ENCODE peak calls at places on chromosome 5, in ten cellular contexts. F, K, T, O, C, J, A, V, S and U are unnamed samples.

GRCh38 chr5:95296291-95296690 is 11.4 kb upstream of the MCTP1 start:
- DNase-seq in A (no peak), O (no peak), S (no peak), T (no peak), C (no peak), V (no peak), F (no peak), J (no peak), K (no peak), U (no peak)

GRCh38 chr5:154783774-154784460 is 28.7 kb downstream of the LARP1 start:
- DNase-seq in J (no peak), S (no peak), K (no peak), O (no peak), A (no peak), T (no peak), F (no peak), C (no peak), V (no peak), U (no peak)

GRCh38 chr5:130337179-130337888 is 433.1 kb downstream of the CHSY3 start:
- DNase-seq in A (no peak), S (no peak), O (no peak), T (no peak), C (no peak), V (no peak), F (no peak), K (peak; percentile 27), J (no peak), U (no peak)

GRCh38 chr5:144405986-144406385 is 235.3 kb downstream of the KCTD16 start:
- DNase-seq in V (no peak), K (no peak), O (no peak), J (no peak), S (no peak), A (no peak), C (no peak), T (peak; percentile 33), F (no peak), U (no peak)

GRCh38 chr5:42908509-42909488 is 97.1 kb upstream of the SELENOP start:
- DNase-seq in C (peak; percentile 85), V (peak; percentile 84), K (peak; percentile 71), F (peak; percentile 92), S (peak; percentile 91), J (peak; percentile 96), O (peak; percentile 94), A (peak; percentile 82), T (peak; percentile 96), U (peak; percentile 27)

GRCh38 chr5:127187711-127188110 is 102.9 kb upstream of the MEGF10 start:
- DNase-seq in F (no peak), T (no peak), V (no peak), K (no peak), A (no peak), S (no peak), O (no peak), C (no peak), J (no peak), U (no peak)

GRCh38 chr5:104412649-104413240 is 850.2 kb upstream of the NUDT12 start:
- DNase-seq in S (no peak), O (no peak), V (no peak), K (peak; percentile 35), A (no peak), F (no peak), T (peak; percentile 71), C (no peak), J (no peak), U (peak; percentile 2)

GRCh38 chr5:177553671-177554429 is 513 bp downstream of the FAM193B start:
- DNase-seq in K (peak; percentile 35), V (no peak), T (peak; percentile 49), F (peak; percentile 69), A (peak; percentile 75), J (peak; percentile 88), C (peak; percentile 70), O (peak; percentile 75), S (peak; percentile 63), U (no peak)

GRCh38 chr5:14270212-14270702 is 127.1 kb downstream of the TRIO start:
- DNase-seq in T (peak; percentile 87), K (peak; percentile 43), S (no peak), F (no peak), J (no peak), V (peak; percentile 32), A (no peak), O (no peak), C (no peak), U (no peak)

GRCh38 chr5:132237670-132238069 is 10.0 kb upstream of the P4HA2 start:
- DNase-seq in O (peak; percentile 14), F (no peak), V (no peak), J (peak; percentile 1), C (no peak), A (peak; percentile 25), T (no peak), S (peak; percentile 1), K (no peak), U (no peak)

GRCh38 chr5:42520203-42520602 is 97.0 kb downstream of the GHR start:
- DNase-seq in T (no peak), V (no peak), O (no peak), K (no peak), A (no peak), C (no peak), F (no peak), S (no peak), J (no peak), U (no peak)

GRCh38 chr5:180119886-180120220 is 48.3 kb upstream of the RNF130 start:
- DNase-seq in J (peak; percentile 42), A (no peak), K (no peak), O (no peak), F (no peak), C (no peak), T (no peak), S (no peak), V (no peak), U (no peak)

GRCh38 chr5:67431191-67431590 is 234.6 kb upstream of the CD180 start:
- DNase-seq in V (no peak), C (no peak), A (no peak), K (peak; percentile 54), T (no peak), J (no peak), S (no peak), O (no peak), F (no peak), U (peak; percentile 16)

GRCh38 chr5:103587185-103587748 is 24.7 kb upstream of the NUDT12 start:
- DNase-seq in K (peak; percentile 6), J (no peak), C (no peak), F (no peak), A (no peak), V (no peak), T (peak; percentile 11), O (no peak), S (no peak), U (no peak)

GRCh38 chr5:179588166-179588565 is 35.3 kb downstream of the HNRNPH1 start:
- DNase-seq in S (no peak), O (no peak), V (no peak), J (peak; percentile 11), A (no peak), F (no peak), C (no peak), T (no peak), K (no peak), U (no peak)

GRCh38 chr5:131528682-131529081 is 106.3 kb downstream of the RAPGEF6 start:
- DNase-seq in T (no peak), J (no peak), K (no peak), F (no peak), V (no peak), A (no peak), C (no peak), S (no peak), O (no peak), U (no peak)

GRCh38 chr5:54736003-54736797 is 218.6 kb downstream of the SNX18 start:
- DNase-seq in V (no peak), S (no peak), O (no peak), A (no peak), F (no peak), T (no peak), C (no peak), J (no peak), K (no peak), U (no peak)

GRCh38 chr5:171736976-171737848 is 48.4 kb upstream of the SMIM23 start:
- DNase-seq in A (no peak), J (no peak), V (peak; percentile 42), C (peak; percentile 29), F (peak; percentile 56), O (no peak), T (no peak), K (no peak), S (no peak), U (no peak)
- H3K27ac ChIP-seq in A (no peak overlapping the region), J (no peak overlapping the region), V (no peak overlapping the region), C (no peak overlapping the region), F (no peak overlapping the region), O (no peak overlapping the region), T (no peak overlapping the region), K (no peak overlapping the region), S (no peak overlapping the region), U (no peak overlapping the region)

DNA sequence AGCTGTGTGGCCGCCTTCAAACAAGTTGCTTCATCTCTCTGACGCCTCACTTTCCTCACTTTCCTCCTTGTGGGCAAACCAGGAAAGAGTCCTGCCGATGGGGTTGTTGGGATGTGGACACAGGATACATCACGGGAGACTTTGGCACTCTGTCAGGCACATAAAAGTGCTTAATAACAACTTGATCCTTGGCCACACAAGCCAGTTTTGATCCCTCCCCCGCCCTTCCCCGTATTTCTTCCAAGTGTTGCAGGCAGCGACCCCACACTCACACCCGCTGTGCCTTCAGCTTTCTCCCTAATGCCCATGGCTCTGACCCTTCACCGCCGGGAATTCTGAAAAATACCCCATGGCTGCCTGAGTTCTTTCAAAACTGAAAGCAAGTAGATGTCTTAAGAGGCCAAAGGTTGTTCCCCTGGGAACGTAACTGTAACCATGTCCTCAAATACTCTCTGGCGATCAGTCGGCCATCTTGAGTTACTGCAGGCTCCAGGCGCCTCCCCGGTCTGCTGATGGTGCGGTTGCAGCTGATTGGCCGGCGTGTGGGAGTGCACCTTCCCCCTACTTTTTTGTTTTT is 59.8 kb downstream of the ARHGEF37 start:
- DNase-seq in O (peak; percentile 90), S (peak; percentile 81), F (no peak), A (peak; percentile 80), K (no peak), T (no peak), J (no peak), C (no peak), V (peak; percentile 27), U (no peak)
- H3K27ac ChIP-seq in O (peak overlapping the region; percentile 89), S (peak overlapping the region; percentile 90), F (peak overlapping the region; percentile 56), A (peak overlapping the region; percentile 86), K (no peak overlapping the region), T (no peak overlapping the region), J (no peak overlapping the region), C (no peak overlapping the region), V (no peak overlapping the region), U (no peak overlapping the region)

GRCh38 chr5:134547999-134548626 is 22.6 kb downstream of the JADE2 start:
- DNase-seq in S (no peak), C (no peak), F (no peak), A (no peak), T (no peak), J (no peak), V (no peak), O (no peak), K (no peak), U (no peak)
- H3K27ac ChIP-seq in S (peak overlapping the region; percentile 47), C (no peak overlapping the region), F (no peak overlapping the region), A (no peak overlapping the region), T (no peak overlapping the region), J (peak overlapping the region; percentile 59), V (no peak overlapping the region), O (no peak overlapping the region), K (no peak overlapping the region), U (no peak overlapping the region)

DNA sequence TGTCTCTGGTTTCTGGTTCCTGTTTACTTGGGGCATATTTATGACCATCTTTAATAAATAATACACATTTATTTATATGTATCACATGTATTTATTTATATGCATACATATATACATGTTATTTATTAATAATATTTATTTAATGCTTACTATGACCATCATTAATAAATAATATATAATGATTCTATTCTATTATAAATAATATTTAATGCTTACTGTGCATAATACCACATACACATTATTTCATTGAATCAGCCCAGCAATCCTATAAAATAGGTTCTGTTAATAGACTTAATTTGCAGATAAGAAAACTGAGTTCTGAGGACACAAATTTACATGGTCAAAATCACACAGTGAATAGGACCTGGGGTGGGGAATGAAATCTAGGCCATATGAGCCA is 24.2 kb downstream of the ACTBL2 start:
- DNase-seq in J (no peak), V (no peak), C (no peak), K (no peak), F (no peak), A (no peak), T (no peak), S (no peak), O (no peak), U (no peak)
- H3K27ac ChIP-seq in J (no peak overlapping the region), V (no peak overlapping the region), C (no peak overlapping the region), K (no peak overlapping the region), F (no peak overlapping the region), A (no peak overlapping the region), T (no peak overlapping the region), S (no peak overlapping the region), O (no peak overlapping the region), U (no peak overlapping the region)